ENCODE peak calls at places on chromosome 11, in four cellular contexts. X is tibial nerve, E is ovary, H is lower lobe of right lung. Y is an unnamed sample. For H3K4me1, the result is how much of the 10 kb centered on the place peaks cover.

GRCh38 chr11:124884869-124885479 is 12.7 kb downstream of the ROBO4 start:
- DNase-seq in H (no peak), E (no peak), X (no peak), Y (no peak)

GRCh38 chr11:46680164-46680760 is 20.2 kb downstream of the ARHGAP1 start:
- DNase-seq in E (no peak), X (no peak), H (no peak), Y (no peak)

GRCh38 chr11:123487157-123487744 is 57.2 kb downstream of the GRAMD1B start:
- DNase-seq in X (no peak), H (no peak), E (no peak), Y (no peak)

GRCh38 chr11:112881461-112881860 is 79.8 kb upstream of the NCAM1 start:
- DNase-seq in H (peak), E (peak), X (no peak), Y (no peak)

GRCh38 chr11:20604864-20605601 is 5.6 kb downstream of the SLC6A5 start:
- DNase-seq in H (no peak), X (no peak), E (no peak), Y (no peak)

GRCh38 chr11:19290356-19290755 is 49.6 kb upstream of the E2F8 start:
- DNase-seq in H (no peak), E (no peak), X (no peak), Y (no peak)

GRCh38 chr11:83827940-83828554 is 541.9 kb upstream of the CCDC90B start:
- DNase-seq in E (no peak), H (no peak), X (no peak), Y (no peak)

GRCh38 chr11:78030429-78031325 is 7.6 kb upstream of the KCTD14 start:
- DNase-seq in H (peak), X (peak), E (peak), Y (no peak)

GRCh38 chr11:5941951-5942350 is at the start of gene OR56A3:
- DNase-seq in E (no peak), X (no peak), H (no peak), Y (no peak)

GRCh38 chr11:116698080-116698479 is 74.7 kb downstream of the BUD13 start:
- DNase-seq in X (no peak), H (no peak), E (no peak), Y (no peak)

GRCh38 chr11:13091804-13092203 is 82.7 kb downstream of the RASSF10 start:
- DNase-seq in X (no peak), H (no peak), E (no peak), Y (no peak)

GRCh38 chr11:2510626-2511402 is 66.0 kb downstream of the KCNQ1 start:
- DNase-seq in H (peak), E (peak), X (no peak), Y (no peak)

GRCh38 chr11:134244593-134244992 is 8.6 kb downstream of the THYN1 start:
- DNase-seq in H (no peak), E (no peak), X (no peak), Y (no peak)

DNA sequence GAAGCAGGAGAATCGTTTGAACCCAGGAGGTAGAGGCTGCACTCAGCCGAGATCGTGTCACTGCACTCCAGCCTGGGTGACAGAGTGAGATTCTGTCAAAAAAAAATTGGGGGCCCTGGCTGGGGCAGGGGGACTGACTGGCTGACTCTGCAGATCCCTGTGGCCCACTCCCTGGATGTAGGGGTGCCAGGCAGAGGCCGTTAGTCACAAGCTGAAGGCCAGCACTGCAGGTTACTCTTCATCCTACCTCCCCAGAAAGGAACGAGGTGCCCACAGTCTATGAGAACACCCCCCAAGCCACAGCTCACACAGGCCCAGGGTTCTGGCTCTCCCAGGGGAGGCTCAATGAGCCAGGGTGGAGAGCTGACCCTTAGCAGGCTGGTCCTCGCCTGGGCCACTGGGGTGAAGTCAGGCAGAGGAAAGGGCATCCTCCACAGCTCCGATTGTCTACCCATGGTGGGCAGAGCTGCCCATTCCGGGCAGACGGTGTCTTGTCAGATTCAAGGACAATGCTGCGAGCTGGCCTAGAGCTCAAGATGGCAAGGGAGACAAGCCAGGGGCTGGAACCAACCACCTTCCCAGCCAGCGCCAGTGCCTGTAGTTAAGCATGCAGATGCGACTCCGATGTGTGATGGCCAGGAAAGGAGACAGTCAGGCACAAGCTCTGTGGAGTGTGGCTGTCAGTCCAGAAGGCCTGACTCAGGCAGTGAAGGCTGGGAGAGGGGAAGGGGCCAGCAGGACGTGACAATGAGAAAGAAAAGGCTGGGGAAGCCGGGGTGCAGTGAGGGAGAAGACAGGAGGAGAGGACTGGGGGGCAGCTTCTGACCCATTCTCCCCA is 12.4 kb downstream of the C11orf24 start:
- DNase-seq in H (no peak), E (no peak), X (no peak), Y (no peak)
- H3K4me1 ChIP-seq in H (under half), E (under half), X (under half), Y (under half)

GRCh38 chr11:74670171-74670570 is 61.1 kb downstream of the CHRDL2 start:
- DNase-seq in X (no peak), H (no peak), E (no peak), Y (no peak)

GRCh38 chr11:74672332-74672955 is 58.8 kb downstream of the CHRDL2 start:
- DNase-seq in E (no peak), H (no peak), X (no peak), Y (no peak)

GRCh38 chr11:74669311-74670160 is 61.7 kb downstream of the CHRDL2 start:
- DNase-seq in X (no peak), E (no peak), H (no peak), Y (no peak)

GRCh38 chr11:74672956-74673895 is 58.0 kb downstream of the CHRDL2 start:
- DNase-seq in H (no peak), E (peak), X (peak), Y (no peak)

DNA sequence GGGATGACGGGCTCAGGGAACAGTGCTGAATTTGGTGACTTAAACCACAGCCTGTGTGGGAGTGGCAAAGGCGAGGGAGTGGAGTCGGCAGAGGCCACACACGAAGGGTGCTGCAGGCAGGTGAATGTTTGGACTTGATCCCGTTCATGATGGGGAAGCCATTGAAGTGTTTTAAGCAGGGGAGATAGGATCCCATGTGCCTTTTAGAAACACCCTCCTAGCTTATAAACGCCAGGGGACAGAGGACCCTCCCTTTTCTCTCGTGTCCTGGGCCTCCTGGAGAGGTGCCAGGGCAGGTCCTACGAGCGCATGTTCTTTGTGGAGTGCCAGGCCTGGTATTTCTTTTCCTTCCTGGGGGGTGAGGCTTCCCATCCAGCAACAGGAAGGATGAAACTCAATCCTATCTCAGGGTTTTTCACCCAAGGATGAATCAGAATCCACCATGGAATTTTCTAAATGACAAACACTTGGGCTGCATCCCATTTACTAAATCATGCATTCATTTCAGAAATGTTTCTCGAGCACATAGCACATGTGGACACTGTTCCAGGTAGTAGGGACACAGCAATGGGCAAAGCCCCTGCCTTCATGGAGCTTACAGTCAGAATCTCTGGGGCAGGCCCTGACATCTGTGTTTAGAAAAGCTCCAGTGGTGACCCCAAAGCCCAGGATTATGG is 59.6 kb downstream of the CHRDL2 start:
- DNase-seq in H (no peak), X (no peak), E (no peak), Y (no peak)
- H3K27ac ChIP-seq in H (no peak), X (no peak), E (peak), Y (no peak)

GRCh38 chr11:18204220-18204619 is 31.6 kb downstream of the MRGPRX4 start:
- DNase-seq in X (no peak), E (no peak), H (no peak), Y (no peak)

GRCh38 chr11:18209058-18209457 is 27.5 kb downstream of the SAA4 start:
- DNase-seq in X (no peak), H (no peak), E (no peak), Y (no peak)

GRCh38 chr11:18204771-18205170 is 31.8 kb downstream of the SAA4 start:
- DNase-seq in X (no peak), E (no peak), H (no peak), Y (no peak)

GRCh38 chr11:18203723-18204122 is 31.1 kb downstream of the MRGPRX4 start:
- DNase-seq in H (no peak), E (no peak), X (no peak), Y (no peak)
- TF ChIP-seq CTCF in H (peak), E (no peak), X (no peak), Y (no peak)

GRCh38 chr11:11558826-11559225 is 63.0 kb downstream of the GALNT18 start:
- DNase-seq in H (peak), E (no peak), X (no peak), Y (no peak)
- H3K4me1 ChIP-seq in H (half or more), E (under half), X (under half), Y (under half)

GRCh38 chr11:12043221-12043620 is 34.8 kb upstream of the DKK3 start:
- DNase-seq in H (no peak), X (no peak), E (no peak), Y (no peak)
- H3K27ac ChIP-seq in H (peak), X (peak), E (no peak), Y (no peak)

GRCh38 chr11:127843483-127844396 is 743.6 kb downstream of the ETS1 start:
- DNase-seq in E (peak), X (peak), H (peak), Y (peak)
- TF ChIP-seq CTCF in E (no peak), X (no peak), H (peak), Y (peak)